ENCODE peak calls at places on chromosomes 4 and X, in nine cellular contexts. H, U, A, V, K, G, Q, O and C are unnamed samples.
A peak's percentile ranks its signal among the peaks of the same experiment; 100 is the strongest.

GRCh38 chrX:2485789-2486345 is 14.9 kb downstream of the DHRSX start:
- DNase-seq in H (no peak), U (no peak), A (no peak), V (no peak), K (no peak), G (no peak), Q (no peak), O (no peak), C (no peak)

GRCh38 chr4:125390126-125390525 is 75.4 kb downstream of the FAT4 start:
- DNase-seq in H (no peak), U (no peak), A (no peak), V (no peak), K (no peak), G (no peak), Q (peak; percentile 15), O (peak; percentile 93), C (no peak)

GRCh38 chr4:92307156-92307555 is 3.4 kb downstream of the GRID2 start:
- DNase-seq in H (no peak), U (no peak), A (no peak), V (no peak), K (no peak), G (no peak), Q (no peak), O (no peak), C (no peak)

GRCh38 chr4:151267822-151268535 is 9.0 kb upstream of the PRSS48 start:
- DNase-seq in H (no peak), U (no peak), A (no peak), V (no peak), K (no peak), G (no peak), Q (no peak), O (no peak), C (no peak)

GRCh38 chr4:161554372-161554990 is 609.3 kb downstream of the FSTL5 start:
- DNase-seq in H (no peak), U (no peak), A (no peak), V (no peak), K (no peak), G (peak; percentile 56), Q (no peak), O (peak; percentile 14), C (no peak)

GRCh38 chr4:159197260-159197884 is 94.5 kb downstream of the RAPGEF2 start:
- DNase-seq in H (peak; percentile 19), U (no peak), A (no peak), V (no peak), K (no peak), G (no peak), Q (no peak), O (no peak), C (no peak)

GRCh38 chr4:166421556-166422156 is 548.6 kb downstream of the TLL1 start:
- DNase-seq in H (no peak), U (no peak), A (no peak), V (no peak), K (no peak), G (no peak), Q (peak; percentile 10), O (peak; percentile 76), C (no peak)

GRCh38 chrX:77693594-77693993 is 92.4 kb downstream of the ATRX start:
- DNase-seq in H (no peak), U (no peak), A (no peak), V (no peak), K (no peak), G (no peak), Q (no peak), O (no peak), C (no peak)

GRCh38 chr4:111776546-111776945 is 368.7 kb upstream of the FAM241A start:
- DNase-seq in H (no peak), U (no peak), A (no peak), V (no peak), K (no peak), G (no peak), Q (no peak), O (peak; percentile 35), C (no peak)

GRCh38 chr4:188031751-188032150 is 36.2 kb downstream of the ZFP42 start:
- DNase-seq in H (no peak), U (no peak), A (no peak), V (no peak), K (no peak), G (no peak), Q (no peak), O (no peak), C (no peak)

GRCh38 chr4:144179152-144179739 is 38.7 kb upstream of the GYPA start:
- DNase-seq in H (no peak), U (no peak), A (no peak), V (no peak), K (no peak), G (no peak), Q (no peak), O (no peak), C (no peak)

GRCh38 chr4:172985552-172985951 is 183.1 kb upstream of the GALNT7 start:
- DNase-seq in H (no peak), U (no peak), A (no peak), V (no peak), K (no peak), G (no peak), Q (peak; percentile 12), O (peak; percentile 8), C (no peak)

GRCh38 chrX:41010188-41010846 is 74.9 kb upstream of the USP9X start:
- DNase-seq in H (peak; percentile 21), U (peak; percentile 9), A (peak; percentile 84), V (peak; percentile 11), K (peak; percentile 85), G (peak; percentile 75), Q (no peak), O (peak; percentile 91), C (peak; percentile 27)

GRCh38 chrX:47579537-47579936 is 2.7 kb upstream of the TIMP1 start:
- DNase-seq in H (no peak), U (no peak), A (no peak), V (no peak), K (no peak), G (no peak), Q (no peak), O (peak; percentile 93), C (no peak)

GRCh38 chr4:152278505-152279301 is 257.2 kb downstream of the FBXW7 start:
- DNase-seq in H (peak; percentile 69), U (no peak), A (no peak), V (no peak), K (no peak), G (peak; percentile 4), Q (no peak), O (no peak), C (no peak)